ENCODE peak calls at places on chromosomes 13 and 19, in nine cellular contexts. Y is stimulated activated effector memory CD8-positive, alpha-beta T cell treated with anti-CD3 and anti-CD28 coated beads, Interleukin-12 subunit alpha, Interleukin-12 subunit beta, amount 100 ng/mL, for 72 hours; Z is activated CD8-positive, alpha-beta T cell treated with anti-CD3 and anti-CD28 coated beads for 36 hours; M is Right ventricle myocardium inferior; N is Panc1; C is activated CD8-positive, alpha-beta memory T cell treated with anti-CD3 and anti-CD28 coated beads, Interleukin-2, amount 10 ng/mL, durations not matched to agents 7 days and 5 days; S is mucosa of descending colon; K is central memory CD8-positive, alpha-beta T cell; U is upper lobe of right lung. F is an unnamed sample.

GRCh38 chr13:78045916-78046315 is 127.3 kb upstream of the EDNRB start:
- ATAC-seq in Y (no peak), Z (no peak), M (peak; percentile 46), N (no peak), C (no peak), S (no peak), K (no peak), U (no peak), F (no peak)

GRCh38 chr13:36345438-36346221 is 564 bp downstream of the SPART start:
- ATAC-seq in Y (no peak), Z (peak; percentile 22), M (peak; percentile 61), N (peak; percentile 68), C (peak; percentile 16), S (peak; percentile 39), K (no peak), U (peak; percentile 53), F (peak; percentile 60)

GRCh38 chr13:36787181-36787580 is 31.8 kb upstream of the RFXAP start:
- ATAC-seq in Y (no peak), Z (no peak), M (no peak), N (no peak), C (no peak), S (no peak), K (no peak), U (no peak), F (no peak)

GRCh38 chr19:56837492-56837891 is 3.0 kb downstream of the PEG3 start:
- ATAC-seq in Y (no peak), Z (no peak), M (peak; percentile 32), N (no peak), C (peak; percentile 27), S (peak; percentile 16), K (no peak), U (peak; percentile 15), F (peak; percentile 27)

GRCh38 chr19:45587873-45588272 is 3.3 kb upstream of the OPA3 start:
- ATAC-seq in Y (no peak), Z (no peak), M (no peak), N (no peak), C (no peak), S (no peak), K (no peak), U (no peak), F (no peak)

GRCh38 chr13:92767468-92767867 is 459.1 kb upstream of the GPC6 start:
- ATAC-seq in Y (no peak), Z (no peak), M (no peak), N (peak; percentile 69), C (no peak), S (no peak), K (no peak), U (no peak), F (no peak)

GRCh38 chr13:40200273-40200978 is 466.0 kb downstream of the FOXO1 start:
- ATAC-seq in Y (no peak), Z (no peak), M (no peak), N (no peak), C (no peak), S (no peak), K (no peak), U (no peak), F (peak; percentile 58)

GRCh38 chr13:29909975-29910674 is 59.7 kb upstream of the UBL3 start:
- ATAC-seq in Y (no peak), Z (no peak), M (peak; percentile 87), N (no peak), C (no peak), S (no peak), K (no peak), U (no peak), F (peak; percentile 64)

GRCh38 chr13:73934215-73934623 is 200.0 kb downstream of the KLF12 start:
- ATAC-seq in Y (peak; percentile 65), Z (peak; percentile 61), M (no peak), N (peak; percentile 56), C (no peak), S (peak; percentile 33), K (no peak), U (no peak), F (no peak)

GRCh38 chr13:67652887-67653286 is 422.8 kb upstream of the PCDH9 start:
- ATAC-seq in Y (no peak), Z (no peak), M (no peak), N (no peak), C (no peak), S (no peak), K (no peak), U (no peak), F (no peak)

GRCh38 chr13:51608857-51609406 is 24.7 kb downstream of the WDFY2 start:
- ATAC-seq in Y (no peak), Z (no peak), M (no peak), N (no peak), C (no peak), S (no peak), K (no peak), U (no peak), F (no peak)

GRCh38 chr13:65914707-65915106 is 1315.4 kb downstream of the PCDH9 start:
- ATAC-seq in Y (no peak), Z (no peak), M (no peak), N (no peak), C (no peak), S (no peak), K (no peak), U (no peak), F (no peak)

F was measured in esophagus mucosa.